ENCODE peak calls at places on chromosomes 16 and 17, in six cellular contexts. One of them, this sample, is unnamed.

GRCh38 chr17:16381496-16381820 is 567 bp downstream of the UBB start:
- DNase-seq in GM12878: no peak
- DNase-seq in K562: no peak
- DNase-seq in HCT116: no peak
- DNase-seq in H1: no peak
- DNase-seq in HepG2: no peak
- DNase-seq in this sample: no peak

GRCh38 chr17:66518677-66519076 is 216.3 kb downstream of the PRKCA start:
- DNase-seq in GM12878: no peak
- DNase-seq in K562: no peak
- DNase-seq in HCT116: no peak
- DNase-seq in H1: no peak
- DNase-seq in HepG2: no peak
- DNase-seq in this sample: no peak

GRCh38 chr17:36942631-36943125 is 5.4 kb downstream of the LHX1 start:
- DNase-seq in GM12878: no peak
- DNase-seq in K562: no peak
- DNase-seq in HCT116: no peak
- DNase-seq in H1: no peak
- DNase-seq in HepG2: no peak
- DNase-seq in this sample: no peak

GRCh38 chr16:27549607-27549856 is 181 bp downstream of the GTF3C1 start:
- DNase-seq in GM12878: no peak
- DNase-seq in K562: no peak
- DNase-seq in HCT116: no peak
- DNase-seq in H1: no peak
- DNase-seq in HepG2: no peak
- DNase-seq in this sample: no peak

GRCh38 chr17:80825471-80826345 is 165.9 kb upstream of the CHMP6 start:
- DNase-seq in GM12878: no peak
- DNase-seq in K562: no peak
- DNase-seq in HCT116: no peak
- DNase-seq in H1: no peak
- DNase-seq in HepG2: no peak
- DNase-seq in this sample: no peak

GRCh38 chr16:69187387-69187890 is 475 bp downstream of the SNTB2 start:
- DNase-seq in GM12878: no peak
- DNase-seq in K562: peak; percentile 49
- DNase-seq in HCT116: no peak
- DNase-seq in H1: no peak
- DNase-seq in HepG2: no peak
- DNase-seq in this sample: peak; percentile 60

GRCh38 chr17:82330322-82331239 is 3.0 kb downstream of the SECTM1 start:
- DNase-seq in GM12878: no peak
- DNase-seq in K562: no peak
- DNase-seq in HCT116: no peak
- DNase-seq in H1: no peak
- DNase-seq in HepG2: peak; percentile 85
- DNase-seq in this sample: peak; percentile 23

GRCh38 chr16:67718668-67719047 is 458 bp downstream of the GFOD2 start:
- DNase-seq in GM12878: no peak
- DNase-seq in K562: no peak
- DNase-seq in HCT116: no peak
- DNase-seq in H1: no peak
- DNase-seq in HepG2: no peak
- DNase-seq in this sample: peak; percentile 35

DNA sequence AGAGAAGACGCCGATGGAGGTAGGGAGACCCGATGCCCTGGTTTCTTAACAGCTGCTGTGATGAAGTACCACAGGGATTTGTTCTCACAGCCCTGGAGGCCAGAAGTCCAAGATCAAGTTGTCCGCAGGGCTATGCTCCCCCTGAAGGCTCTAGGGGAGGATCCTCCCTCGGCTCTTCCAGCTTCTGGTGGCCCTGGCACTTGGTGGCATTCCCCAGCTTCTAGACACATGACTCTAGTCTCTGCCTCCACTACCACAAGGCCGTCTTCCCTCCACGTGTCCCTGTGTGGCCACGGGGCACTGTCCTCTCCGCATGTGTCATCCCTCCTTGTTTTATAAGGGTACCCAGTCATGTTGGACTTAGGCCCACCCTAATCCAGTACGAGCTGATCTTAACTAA is 375.2 kb downstream of the SLC39A11 start:
- DNase-seq in GM12878: no peak
- DNase-seq in K562: no peak
- DNase-seq in HCT116: no peak
- DNase-seq in H1: no peak
- DNase-seq in HepG2: no peak
- DNase-seq in this sample: no peak
- H3K4me2 ChIP-seq in GM12878: no peak overlapping the region
- H3K4me2 ChIP-seq in K562: no peak overlapping the region
- H3K4me2 ChIP-seq in HCT116: peak overlapping the region; percentile 68
- H3K4me2 ChIP-seq in H1: no peak overlapping the region
- H3K4me2 ChIP-seq in HepG2: no peak overlapping the region
- H3K4me2 ChIP-seq in this sample: no peak overlapping the region

GRCh38 chr17:55334881-55335523 is 70.2 kb downstream of the HLF start:
- DNase-seq in GM12878: no peak
- DNase-seq in K562: no peak
- DNase-seq in HCT116: no peak
- DNase-seq in H1: no peak
- DNase-seq in HepG2: no peak
- DNase-seq in this sample: no peak

GRCh38 chr17:55332296-55333041 is 67.7 kb downstream of the HLF start:
- DNase-seq in GM12878: no peak
- DNase-seq in K562: no peak
- DNase-seq in HCT116: no peak
- DNase-seq in H1: no peak
- DNase-seq in HepG2: no peak
- DNase-seq in this sample: no peak

GRCh38 chr17:55335625-55336024 is 70.9 kb downstream of the HLF start:
- DNase-seq in GM12878: no peak
- DNase-seq in K562: no peak
- DNase-seq in HCT116: no peak
- DNase-seq in H1: no peak
- DNase-seq in HepG2: no peak
- DNase-seq in this sample: no peak

GRCh38 chr17:55336426-55336825 is 71.7 kb downstream of the HLF start:
- DNase-seq in GM12878: no peak
- DNase-seq in K562: no peak
- DNase-seq in HCT116: no peak
- DNase-seq in H1: no peak
- DNase-seq in HepG2: no peak
- DNase-seq in this sample: no peak

GRCh38 chr17:55334285-55334684 is 69.5 kb downstream of the HLF start:
- DNase-seq in GM12878: no peak
- DNase-seq in K562: no peak
- DNase-seq in HCT116: no peak
- DNase-seq in H1: no peak
- DNase-seq in HepG2: no peak
- DNase-seq in this sample: no peak
- TF ChIP-seq EZH2 in GM12878: no peak
- TF ChIP-seq EZH2 in K562: no peak
- TF ChIP-seq EZH2 in HCT116: no peak
- TF ChIP-seq EZH2 in H1: no peak
- TF ChIP-seq EZH2 in HepG2: no peak
- TF ChIP-seq EZH2 in this sample: no peak

GRCh38 chr17:74873036-74873873 is 461 bp upstream of the FDXR start:
- DNase-seq in GM12878: peak; percentile 99
- DNase-seq in K562: peak; percentile 99
- DNase-seq in HCT116: peak; percentile 100
- DNase-seq in H1: peak; percentile 99
- DNase-seq in HepG2: peak; percentile 100
- DNase-seq in this sample: peak; percentile 100
- TF ChIP-seq POLR2A in GM12878: peak; percentile 86
- TF ChIP-seq POLR2A in K562: peak; percentile 95
- TF ChIP-seq POLR2A in HCT116: peak; percentile 93
- TF ChIP-seq POLR2A in H1: peak; percentile 98
- TF ChIP-seq POLR2A in HepG2: peak; percentile 96
- TF ChIP-seq POLR2A in this sample: peak; percentile 88

DNA sequence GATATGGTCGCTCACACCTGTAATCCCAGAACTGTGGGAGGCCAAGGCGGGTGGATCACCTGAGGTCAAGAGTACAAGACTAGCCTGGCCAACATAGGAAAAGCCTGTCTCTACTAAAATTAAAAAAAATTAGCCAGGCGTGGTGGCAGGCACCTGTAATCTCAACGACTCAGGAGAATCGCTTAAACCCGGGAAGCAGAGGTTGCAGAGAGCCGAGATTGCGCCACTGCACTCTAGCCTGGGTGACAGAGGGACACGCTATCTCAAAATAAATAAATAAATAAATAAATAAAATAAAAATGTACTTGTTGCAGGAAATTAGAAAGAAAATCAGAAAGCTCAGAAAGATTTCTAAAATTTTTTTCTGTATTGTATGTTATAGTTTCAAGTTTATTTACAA is 113.9 kb downstream of the LITAF start:
- DNase-seq in GM12878: no peak
- DNase-seq in K562: no peak
- DNase-seq in HCT116: no peak
- DNase-seq in H1: no peak
- DNase-seq in HepG2: no peak
- DNase-seq in this sample: no peak
- H3K4me2 ChIP-seq in GM12878: no peak overlapping the region
- H3K4me2 ChIP-seq in K562: no peak overlapping the region
- H3K4me2 ChIP-seq in HCT116: no peak overlapping the region
- H3K4me2 ChIP-seq in H1: no peak overlapping the region
- H3K4me2 ChIP-seq in HepG2: no peak overlapping the region
- H3K4me2 ChIP-seq in this sample: no peak overlapping the region

DNA sequence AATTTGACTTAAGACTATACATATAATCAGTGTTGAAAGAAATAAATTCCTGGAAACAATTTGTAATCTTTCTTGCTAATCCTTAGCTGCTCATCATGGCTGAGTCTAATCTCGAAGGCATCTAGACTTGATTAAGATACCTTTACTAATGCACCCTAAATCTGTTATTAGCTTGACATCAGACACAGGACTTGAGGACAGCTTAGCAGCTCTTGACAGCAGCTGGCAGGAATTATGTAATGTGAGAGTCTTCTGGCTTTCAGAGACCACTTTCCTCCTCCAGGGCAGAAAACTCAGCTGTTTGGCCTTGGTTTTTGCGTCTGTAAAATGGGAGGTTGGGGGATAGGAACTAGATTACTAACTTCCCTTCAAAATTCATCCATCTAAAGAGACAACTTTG is 7.1 kb upstream of the MPP2 start:
- DNase-seq in GM12878: no peak
- DNase-seq in K562: no peak
- DNase-seq in HCT116: no peak
- DNase-seq in H1: no peak
- DNase-seq in HepG2: no peak
- DNase-seq in this sample: no peak
- TF ChIP-seq EZH2 in GM12878: no peak
- TF ChIP-seq EZH2 in K562: no peak
- TF ChIP-seq EZH2 in HCT116: no peak
- TF ChIP-seq EZH2 in H1: no peak
- TF ChIP-seq EZH2 in HepG2: no peak
- TF ChIP-seq EZH2 in this sample: no peak

This sample was measured in endothelial cell of umbilical vein.